ENCODE peak calls at places on chromosomes 4 and X, in five cellular contexts. V, E, Q, K and Y are unnamed samples.

GRCh38 chr4:98746530-98746929 is 88.1 kb upstream of the TSPAN5 start:
- DNase-seq in K (no peak), E (no peak), Q (no peak), V (no peak), Y (no peak)

GRCh38 chr4:153570228-153570973 is 104.2 kb downstream of the TMEM131L start:
- DNase-seq in E (no peak), V (no peak), K (no peak), Q (no peak), Y (no peak)

GRCh38 chr4:106036848-106037247 is 141.6 kb downstream of the NPNT start:
- DNase-seq in E (no peak), V (no peak), Q (no peak), K (peak), Y (no peak)

GRCh38 chrX:7060444-7060843 is 87.1 kb upstream of the STS start:
- DNase-seq in Q (no peak), V (no peak), K (no peak), E (no peak), Y (no peak)

GRCh38 chr4:178205826-178206225 is 763.6 kb upstream of the AGA start:
- DNase-seq in K (no peak), E (no peak), V (no peak), Q (no peak), Y (no peak)

GRCh38 chr4:108881190-108881589 is 118.3 kb upstream of the ETNPPL start:
- DNase-seq in E (no peak), V (no peak), Q (no peak), K (no peak), Y (no peak)

GRCh38 chrX:145817666-145818521 is at the start of gene SLITRK2:
- DNase-seq in E (no peak), Q (no peak), V (no peak), K (no peak), Y (no peak)

GRCh38 chr4:67198757-67199156 is 346.5 kb downstream of the CENPC start:
- DNase-seq in E (no peak), V (no peak), K (no peak), Q (no peak), Y (no peak)

GRCh38 chr4:173530326-173531062 is 465 bp upstream of the HAND2 start:
- DNase-seq in Q (no peak), K (no peak), V (peak), E (no peak), Y (no peak)

GRCh38 chrX:109990582-109991276 is 12.2 kb upstream of the TMEM164 start:
- DNase-seq in Q (no peak), E (no peak), V (no peak), K (no peak), Y (no peak)

GRCh38 chrX:140091276-140091886 is 126.1 kb upstream of the CXorf66 start:
- DNase-seq in V (peak), K (no peak), E (peak), Q (no peak), Y (no peak)

GRCh38 chr4:161249779-161250440 is 913.9 kb downstream of the FSTL5 start:
- DNase-seq in Q (no peak), E (no peak), K (no peak), V (no peak), Y (no peak)

GRCh38 chr4:13705521-13706035 is 78.1 kb upstream of the BOD1L1 start:
- DNase-seq in V (peak), K (no peak), Q (no peak), E (no peak), Y (no peak)

GRCh38 chr4:104344342-104344980 is 150.2 kb downstream of the CXXC4 start:
- DNase-seq in V (no peak), E (no peak), Q (no peak), K (no peak), Y (no peak)

GRCh38 chr4:101191302-101192098 is 155.8 kb downstream of the PPP3CA start:
- DNase-seq in K (no peak), V (peak), E (no peak), Q (no peak), Y (no peak)

GRCh38 chr4:151860561-151861093 is 99.8 kb upstream of the GATB start:
- DNase-seq in E (no peak), V (no peak), K (no peak), Q (no peak), Y (no peak)

GRCh38 chrX:5876984-5877655 is 351.5 kb downstream of the NLGN4X start:
- DNase-seq in E (no peak), K (peak), Q (no peak), V (peak), Y (no peak)

DNA sequence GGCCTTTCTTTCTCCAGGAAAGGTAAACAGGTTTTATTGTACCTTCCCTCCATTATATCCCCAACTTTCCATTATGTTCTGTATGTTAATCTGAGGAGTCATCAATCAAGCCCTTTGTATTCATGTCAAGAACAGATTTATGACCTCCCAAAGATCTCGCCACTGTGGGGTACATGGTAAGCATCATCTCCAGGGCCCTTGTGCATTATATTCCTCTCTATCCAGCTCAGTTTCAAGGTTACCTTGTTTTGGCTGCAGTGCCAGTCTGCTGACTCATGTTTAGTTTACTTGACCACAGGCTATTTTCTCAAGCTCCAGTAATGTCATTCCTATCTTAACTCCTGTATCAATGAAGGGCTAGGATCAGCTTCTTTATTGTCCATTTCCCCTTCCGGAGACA is 125.1 kb upstream of the FRMPD4 start:
- DNase-seq in Q (no peak), V (no peak), E (no peak), K (no peak), Y (no peak)
- TF ChIP-seq ZBTB33 in Q (no peak), V (no peak), E (no peak), K (no peak), Y (no peak)

GRCh38 chr4:1291996-1292702 is 2.5 kb downstream of the MAEA start:
- DNase-seq in K (no peak), V (no peak), E (no peak), Q (no peak), Y (no peak)

GRCh38 chr4:1289232-1290164 is at the start of gene MAEA:
- DNase-seq in E (peak), K (peak), Q (peak), V (peak), Y (peak)

GRCh38 chr4:1291091-1291490 is 1.4 kb downstream of the MAEA start:
- DNase-seq in K (no peak), Q (no peak), E (no peak), V (no peak), Y (no peak)

GRCh38 chr4:1288786-1289185 is 905 bp upstream of the MAEA start:
- DNase-seq in K (no peak), Q (no peak), E (no peak), V (no peak), Y (no peak)

DNA sequence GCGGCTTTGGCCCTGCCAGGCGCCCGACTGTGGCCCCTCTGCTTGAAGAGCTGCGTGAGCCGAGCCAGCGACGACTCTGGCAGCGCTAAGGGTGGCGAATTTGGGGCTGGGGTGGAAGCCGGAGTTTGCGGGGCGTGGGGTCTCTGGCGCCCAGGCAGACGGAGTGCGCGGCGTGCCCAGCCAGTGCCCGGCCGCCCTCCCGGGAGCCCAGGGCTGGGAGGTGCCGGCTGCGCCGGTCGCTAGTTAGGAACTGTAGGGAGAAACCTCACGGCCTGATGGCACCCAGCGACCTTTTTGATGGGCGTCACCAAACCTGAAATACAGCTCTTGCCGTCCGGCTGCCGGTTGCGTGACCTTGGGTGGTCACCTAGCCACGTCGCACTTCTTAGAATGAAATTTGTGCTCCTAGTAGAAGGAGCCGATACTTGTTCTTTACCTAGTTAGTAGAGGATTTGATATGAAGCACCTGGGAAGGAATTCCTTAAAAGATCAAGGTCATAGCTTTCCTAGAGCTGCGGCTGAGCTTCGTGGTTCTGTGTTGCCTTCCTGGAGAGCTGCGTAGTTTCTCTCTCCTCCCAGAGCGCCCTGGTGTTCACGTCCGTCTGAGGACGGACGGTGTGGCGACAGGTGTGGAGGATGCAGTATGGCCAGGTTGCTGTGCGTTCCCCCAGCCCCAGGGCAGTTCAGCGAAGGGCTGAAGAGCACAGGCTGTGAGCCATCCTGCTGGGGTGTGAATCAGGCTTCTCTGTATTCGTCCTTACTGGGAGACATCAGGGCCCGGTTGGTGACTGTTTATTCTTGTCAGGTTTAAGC is 680 bp downstream of the MAEA start:
- DNase-seq in K (no peak), E (peak), V (no peak), Q (no peak), Y (no peak)
- TF ChIP-seq ZBTB33 in K (no peak), E (no peak), V (no peak), Q (no peak), Y (no peak)

DNA sequence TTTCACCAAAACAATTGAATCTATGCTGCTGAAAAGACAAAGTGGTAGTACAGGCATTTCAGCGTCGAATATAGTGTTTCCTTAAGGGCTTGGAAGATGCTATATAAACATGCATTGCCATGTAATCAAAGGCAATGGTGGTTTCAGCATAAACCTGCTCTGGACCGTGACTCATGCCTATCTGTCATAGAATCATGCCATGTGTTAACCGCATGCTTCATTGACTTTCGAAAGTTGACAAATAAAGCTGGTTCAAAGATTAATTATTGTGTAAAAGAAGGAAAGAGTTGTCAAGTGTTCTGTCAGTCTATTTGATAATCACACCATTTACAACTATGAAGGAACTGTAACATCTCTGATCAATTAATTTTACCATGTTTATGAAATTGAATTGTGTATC is 83.2 kb downstream of the FUNDC1 start:
- DNase-seq in E (no peak), K (peak), V (no peak), Q (no peak), Y (no peak)
- TF ChIP-seq ZBTB33 in E (no peak), K (no peak), V (no peak), Q (no peak), Y (no peak)

DNA sequence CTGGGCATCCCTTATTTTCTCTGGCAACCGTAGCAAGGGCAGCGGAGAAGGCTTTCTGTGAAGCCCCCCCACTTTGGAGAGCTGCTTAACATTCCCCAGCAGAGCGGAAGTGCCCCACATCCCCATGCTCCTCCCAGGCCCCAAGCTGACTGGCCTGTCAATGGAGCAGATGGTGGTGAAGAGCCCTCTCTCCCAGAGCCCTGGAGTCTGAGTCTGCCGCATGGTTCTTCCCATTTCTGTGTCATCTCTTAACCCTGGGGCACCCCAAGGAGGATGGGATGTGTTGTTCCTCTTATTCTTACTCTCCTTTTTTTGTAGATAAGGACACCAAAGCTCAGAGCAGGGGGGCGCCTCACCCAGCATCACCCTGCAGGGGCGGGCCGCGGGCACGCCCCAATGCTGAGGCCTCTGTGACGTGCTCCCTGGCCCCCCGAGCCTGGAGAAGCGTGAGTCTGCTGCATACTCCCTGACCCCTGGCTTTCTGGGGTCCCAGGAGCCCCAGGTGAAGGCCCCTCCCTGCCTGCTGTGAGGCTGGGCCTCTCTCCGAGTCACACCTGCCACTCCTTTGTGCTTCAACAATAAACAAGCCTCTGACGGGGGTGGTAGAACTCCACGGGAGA is 35.9 kb downstream of the ADRA2C start:
- DNase-seq in E (no peak), Q (no peak), K (no peak), V (no peak), Y (no peak)
- TF ChIP-seq ZBTB33 in E (no peak), Q (no peak), K (no peak), V (no peak), Y (no peak)

DNA sequence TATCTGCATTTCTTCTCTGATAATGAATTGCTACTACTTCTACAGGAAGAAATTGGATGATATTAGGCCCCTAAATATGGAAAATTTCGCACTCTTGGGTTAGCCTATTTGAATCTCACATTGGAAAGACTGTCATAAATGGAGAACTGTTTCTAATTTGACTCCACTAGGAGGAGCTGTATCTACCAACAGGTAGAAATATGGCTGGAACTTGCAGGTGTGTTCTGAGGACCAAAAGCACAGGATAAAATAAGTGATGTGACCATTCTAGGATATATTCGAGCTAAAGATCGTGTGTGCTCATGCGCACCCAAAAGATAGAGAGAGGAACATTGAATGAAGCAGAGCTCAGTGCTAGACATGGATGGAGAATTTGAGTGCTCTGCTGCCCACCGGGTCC is 4.8 kb upstream of the NKAP start:
- DNase-seq in V (no peak), K (no peak), Q (no peak), E (no peak), Y (no peak)
- TF ChIP-seq ZBTB33 in V (no peak), K (no peak), Q (no peak), E (no peak), Y (no peak)

GRCh38 chr4:84638092-84638491 is 55.2 kb downstream of the CDS1 start:
- DNase-seq in E (no peak), V (no peak), Q (no peak), K (peak), Y (no peak)

GRCh38 chr4:84632092-84632491 is 49.2 kb downstream of the CDS1 start:
- DNase-seq in V (no peak), Q (no peak), E (no peak), K (no peak), Y (no peak)

GRCh38 chr4:84639143-84639542 is 56.2 kb downstream of the CDS1 start:
- DNase-seq in V (no peak), K (no peak), E (no peak), Q (no peak), Y (no peak)

GRCh38 chr4:84631573-84631972 is 48.6 kb downstream of the CDS1 start:
- DNase-seq in K (no peak), V (no peak), E (no peak), Q (no peak), Y (no peak)

GRCh38 chr4:84634961-84635360 is 52.0 kb downstream of the CDS1 start:
- DNase-seq in V (no peak), K (no peak), E (no peak), Q (no peak), Y (no peak)
- TF ChIP-seq ZBTB33 in V (no peak), K (no peak), E (no peak), Q (no peak), Y (no peak)